ENCODE peak calls at places on chromosomes 5 and 9, in five cellular contexts. F is GM23248; K is amniotic epithelial cell; D is activated CD4-positive, alpha-beta T cell treated with anti-CD3 and anti-CD28 coated beads, Interleukin-2, amount 10 ng/mL, durations not matched to agents 24 days and 14 days; R is stimulated activated naive CD4-positive, alpha-beta T cell treated with Interleukin-2 at 50 U/mL for 16 hours. S is an unnamed sample.

GRCh38 chr5:2020730-2021129 is 138.0 kb upstream of the IRX4 start:
- DNase-seq in D (no peak), K (no peak), R (no peak), F (no peak), S (no peak)

GRCh38 chr5:20305463-20305862 is 317.5 kb upstream of the CDH18 start:
- DNase-seq in D (no peak), F (no peak), K (no peak), R (no peak), S (no peak)

GRCh38 chr9:112711050-112711689 is 6.7 kb downstream of the INIP start:
- DNase-seq in K (peak; percentile 51), F (peak; percentile 80), R (no peak), D (no peak), S (peak; percentile 62)

GRCh38 chr9:22111871-22112247 is 102.8 kb upstream of the CDKN2B start:
- DNase-seq in K (peak; percentile 75), F (peak; percentile 79), R (no peak), D (no peak), S (peak; percentile 64)

GRCh38 chr5:81393783-81394718 is at the start of gene ACOT12:
- DNase-seq in R (no peak), D (no peak), K (peak; percentile 16), F (peak; percentile 54), S (peak; percentile 59)

GRCh38 chr5:132134384-132134783 is 60.8 kb downstream of the CSF2 start:
- DNase-seq in F (peak; percentile 34), K (peak; percentile 15), D (no peak), R (no peak), S (peak; percentile 14)

GRCh38 chr9:8186553-8186952 is 387.0 kb upstream of the DMAC1 start:
- DNase-seq in F (no peak), K (no peak), R (no peak), D (no peak), S (no peak)

GRCh38 chr5:147223951-147224791 is 10.7 kb upstream of the STK32A start:
- DNase-seq in D (no peak), K (peak; percentile 33), F (peak; percentile 68), R (no peak), S (peak; percentile 72)

GRCh38 chr9:91033802-91034201 is 232.2 kb downstream of the SYK start:
- DNase-seq in D (peak; percentile 89), F (peak; percentile 22), K (no peak), R (peak; percentile 70), S (no peak)

GRCh38 chr9:9170735-9171134 is 1371.2 kb upstream of the DMAC1 start:
- DNase-seq in F (no peak), K (no peak), D (no peak), R (no peak), S (no peak)

GRCh38 chr5:57666582-57666981 is 184.0 kb upstream of the ACTBL2 start:
- DNase-seq in R (no peak), K (no peak), D (no peak), F (no peak), S (no peak)

GRCh38 chr9:72022846-72023245 is 37.6 kb downstream of the C9orf57 start:
- DNase-seq in F (peak; percentile 86), R (no peak), K (peak; percentile 93), D (no peak), S (peak; percentile 63)

GRCh38 chr9:82961504-82962125 is 101.3 kb downstream of the RASEF start:
- DNase-seq in F (peak; percentile 89), D (peak; percentile 79), R (no peak), K (peak; percentile 68), S (peak; percentile 85)

GRCh38 chr5:38663276-38663675 is 106.8 kb upstream of the LIFR start:
- DNase-seq in K (no peak), D (no peak), F (no peak), R (no peak), S (no peak)

GRCh38 chr9:128892223-128892892 is 10.4 kb downstream of the LRRC8A start:
- DNase-seq in F (peak; percentile 94), K (peak; percentile 93), D (no peak), R (no peak), S (peak; percentile 96)

GRCh38 chr9:21252727-21253547 is 13.1 kb upstream of the IFNA14 start:
- DNase-seq in K (peak; percentile 7), D (no peak), R (no peak), F (peak; percentile 64), S (peak; percentile 34)

GRCh38 chr9:128635266-128636023 is 21.2 kb downstream of the DYNC2I2 start:
- DNase-seq in K (peak; percentile 91), D (no peak), F (peak; percentile 99), R (no peak), S (peak; percentile 98)

GRCh38 chr5:159324097-159324760 is 6.1 kb downstream of the IL12B start:
- DNase-seq in D (no peak), K (peak; percentile 78), R (no peak), F (peak; percentile 88), S (peak; percentile 88)

GRCh38 chr9:106878943-106879916 is 16.3 kb downstream of the ZNF462 start:
- DNase-seq in R (no peak), K (peak; percentile 96), F (peak; percentile 91), D (no peak), S (peak; percentile 68)

GRCh38 chr9:36847781-36848673 is 186.0 kb downstream of the PAX5 start:
- DNase-seq in K (no peak), R (no peak), D (no peak), F (no peak), S (no peak)

GRCh38 chr9:134057311-134057665 is 10.5 kb downstream of the BRD3 start:
- DNase-seq in F (no peak), R (no peak), K (no peak), D (no peak), S (no peak)

GRCh38 chr5:89338935-89339334 is 456.0 kb upstream of the MEF2C start:
- DNase-seq in D (no peak), F (peak; percentile 78), R (no peak), K (peak; percentile 40), S (peak; percentile 61)

GRCh38 chr9:33797837-33798236 is 2.5 kb downstream of the PRSS3 start:
- DNase-seq in K (no peak), F (no peak), D (no peak), R (no peak), S (no peak)

GRCh38 chr9:76810377-76810957 is 46.2 kb downstream of the PCA3 start:
- DNase-seq in D (peak; percentile 65), F (peak; percentile 72), R (no peak), K (peak; percentile 71), S (peak; percentile 53)

GRCh38 chr9:113373676-113374392 is 3.0 kb downstream of the HDHD3 start:
- DNase-seq in R (no peak), F (no peak), D (no peak), K (no peak), S (no peak)